ENCODE peak calls at places on chromosomes 3 and 15, in seven cellular contexts. N is GM12891, Y is HepG2, V is K562, T is SK-N-SH, E is GM12878, I is H1. H is an unnamed sample.

GRCh38 chr3:14788644-14789043 is 30.1 kb upstream of the FGD5 start:
- DNase-seq in V (no peak), I (no peak), Y (no peak), E (no peak), N (no peak), T (no peak), H (no peak)

GRCh38 chr3:168002786-168003368 is 92.8 kb downstream of the GOLIM4 start:
- DNase-seq in E (no peak), V (peak), I (no peak), Y (no peak), N (no peak), T (no peak), H (no peak)

GRCh38 chr3:177554900-177555759 is 357.8 kb upstream of the TBL1XR1 start:
- DNase-seq in T (no peak), I (no peak), V (no peak), Y (no peak), N (no peak), E (no peak), H (no peak)

GRCh38 chr3:53109822-53110771 is 20.1 kb downstream of the RFT1 start:
- DNase-seq in T (peak), N (no peak), Y (peak), I (peak), V (peak), E (no peak), H (no peak)

GRCh38 chr3:78911394-78911793 is 856.4 kb downstream of the ROBO1 start:
- DNase-seq in V (no peak), T (no peak), N (no peak), I (no peak), E (no peak), Y (no peak), H (no peak)

GRCh38 chr15:92801412-92801773 is 98.7 kb upstream of the CHD2 start:
- DNase-seq in E (no peak), V (no peak), Y (no peak), N (no peak), I (no peak), T (no peak), H (no peak)

GRCh38 chr15:60795471-60795870 is 316.5 kb upstream of the ICE2 start:
- DNase-seq in T (no peak), Y (no peak), V (no peak), E (no peak), I (no peak), N (no peak), H (no peak)

GRCh38 chr3:98817546-98817945 is 54.4 kb downstream of the ST3GAL6 start:
- DNase-seq in E (no peak), Y (peak), N (peak), V (peak), I (no peak), T (peak), H (no peak)

GRCh38 chr3:137766069-137766960 is 2.2 kb downstream of the SOX14 start:
- DNase-seq in V (no peak), T (peak), I (no peak), Y (no peak), N (no peak), E (no peak), H (no peak)

GRCh38 chr3:60935709-60936108 is 315.5 kb downstream of the FHIT start:
- DNase-seq in I (no peak), N (no peak), T (no peak), V (no peak), Y (no peak), E (no peak), H (no peak)

GRCh38 chr3:23800731-23801130 is 5.0 kb upstream of the UBE2E1 start:
- DNase-seq in V (no peak), E (no peak), T (peak), N (no peak), Y (no peak), I (no peak), H (no peak)

GRCh38 chr15:45399381-45400212 is 21.3 kb upstream of the GATM start:
- DNase-seq in V (peak), E (no peak), I (no peak), N (no peak), T (peak), Y (peak), H (no peak)

GRCh38 chr3:157920804-157921203 is 185.4 kb downstream of the SHOX2 start:
- DNase-seq in N (no peak), T (no peak), Y (no peak), I (no peak), V (no peak), E (no peak), H (no peak)

GRCh38 chr15:92930061-92930460 is 29.9 kb downstream of the CHD2 start:
- DNase-seq in Y (no peak), T (no peak), I (no peak), V (no peak), N (no peak), E (no peak), H (no peak)

GRCh38 chr15:60408438-60409105 is 10.8 kb upstream of the ANXA2 start:
- DNase-seq in N (no peak), T (no peak), V (no peak), Y (peak), E (no peak), I (no peak), H (no peak)

GRCh38 chr3:85432081-85432480 is 473.3 kb downstream of the CADM2 start:
- DNase-seq in N (no peak), Y (no peak), E (no peak), T (no peak), I (no peak), V (no peak), H (no peak)

GRCh38 chr3:174949523-174949922 is 90.4 kb downstream of the NAALADL2 start:
- DNase-seq in N (no peak), I (no peak), E (no peak), T (no peak), V (no peak), Y (no peak), H (no peak)

GRCh38 chr3:179000144-179000543 is 71.5 kb downstream of the ZMAT3 start:
- DNase-seq in I (no peak), T (no peak), N (no peak), V (no peak), Y (no peak), E (no peak), H (no peak)

GRCh38 chr15:87764461-87765236 is 491.9 kb downstream of the NTRK3 start:
- DNase-seq in I (peak), E (no peak), N (no peak), T (peak), V (no peak), Y (no peak), H (no peak)

GRCh38 chr3:52834871-52835501 is at the start of gene MUSTN1:
- DNase-seq in V (no peak), T (no peak), E (no peak), I (no peak), Y (peak), N (no peak), H (no peak)

GRCh38 chr15:62957130-62957529 is 85.4 kb upstream of the TPM1 start:
- DNase-seq in N (no peak), E (no peak), V (no peak), I (no peak), T (no peak), Y (no peak), H (no peak)

GRCh38 chr3:144107923-144108322 is 136.3 kb downstream of the DIPK2A start:
- DNase-seq in T (no peak), N (no peak), Y (no peak), I (no peak), E (no peak), V (no peak), H (no peak)

DNA sequence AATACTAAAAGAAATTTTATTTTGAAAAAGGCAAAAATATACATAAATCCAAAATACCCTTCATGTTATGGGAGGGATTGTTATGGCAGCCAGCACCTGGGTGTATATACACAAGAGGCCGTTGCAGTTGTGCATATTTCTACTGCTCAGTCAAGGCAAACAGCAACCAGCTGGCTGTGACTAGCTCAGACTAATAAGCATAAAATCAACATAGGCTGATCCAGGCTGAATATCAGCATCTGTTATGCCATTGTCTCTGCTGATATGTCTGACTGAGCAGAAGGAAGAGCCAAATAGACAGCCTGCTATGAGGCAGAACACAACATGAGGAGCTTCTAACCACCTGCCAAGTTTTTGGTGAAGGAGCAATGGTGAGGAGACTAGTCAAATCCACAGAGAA is 457.5 kb upstream of the ALCAM start:
- DNase-seq in T (peak), V (no peak), N (no peak), Y (no peak), I (no peak), E (no peak), H (no peak)
- TF ChIP-seq TAF1 in T (no peak), V (no peak), N (no peak), Y (no peak), I (no peak), E (no peak), H (no peak)

GRCh38 chr15:99454107-99454809 is 111.5 kb upstream of the MEF2A start:
- DNase-seq in N (no peak), V (no peak), Y (no peak), I (no peak), T (no peak), E (no peak), H (no peak)
- TF ChIP-seq TAF1 in N (no peak), V (no peak), Y (no peak), I (no peak), T (no peak), E (no peak), H (no peak)

DNA sequence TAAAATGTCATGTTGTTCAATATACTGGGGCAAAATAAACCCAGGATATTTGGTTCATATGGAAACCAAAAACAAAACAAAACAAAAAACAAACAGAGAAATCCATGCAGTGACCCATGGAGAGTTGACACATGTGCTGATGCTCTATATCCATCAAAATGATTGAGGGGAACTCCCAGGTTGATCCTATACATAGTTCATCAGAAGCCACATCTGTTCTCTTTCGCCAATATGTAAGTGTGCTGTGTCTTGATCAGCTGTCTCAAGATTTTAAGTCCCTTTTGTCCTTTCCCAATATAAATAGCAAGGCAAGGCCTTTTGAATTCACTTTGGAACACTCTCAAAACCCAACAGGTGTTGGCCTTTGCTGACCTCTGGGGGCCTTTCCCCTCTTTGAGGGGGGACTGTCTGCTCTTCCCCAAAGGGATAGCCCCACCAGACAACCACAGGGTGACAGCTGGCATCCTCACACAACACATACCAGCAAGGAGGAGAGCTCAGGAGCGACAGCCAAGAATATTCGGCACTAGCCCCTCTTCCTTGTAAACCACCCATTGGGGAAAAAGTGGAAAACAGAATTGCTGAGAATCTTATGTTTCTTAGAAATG is 209.4 kb upstream of the CD96 start:
- DNase-seq in N (no peak), T (no peak), Y (no peak), E (no peak), I (no peak), V (no peak), H (no peak)
- TF ChIP-seq TAF1 in N (no peak), T (no peak), Y (no peak), E (no peak), I (no peak), V (no peak), H (no peak)

GRCh38 chr15:83210619-83211018 is 3.0 kb upstream of the HDGFL3 start:
- DNase-seq in I (no peak), N (no peak), V (peak), E (no peak), T (peak), Y (no peak), H (no peak)
- TF ChIP-seq TAF1 in I (no peak), N (no peak), V (no peak), E (no peak), T (no peak), Y (no peak), H (no peak)

GRCh38 chr3:32815812-32816438 is 1.9 kb upstream of the TRIM71 start:
- DNase-seq in V (no peak), E (no peak), I (no peak), T (no peak), N (no peak), Y (no peak), H (no peak)
- TF ChIP-seq TAF1 in V (no peak), E (no peak), I (no peak), T (no peak), N (no peak), Y (no peak), H (no peak)

H was measured in GM12892.